ENCODE peak calls at places on chromosomes 7 and 10, in seven cellular contexts. N, A, S, O, E, V and F are unnamed samples. For H3K36me3, the result is how much of the 10 kb centered on the place peaks cover.

GRCh38 chr7:7761340-7761973 is 43.0 kb upstream of the RPA3 start:
- DNase-seq in O (no peak), S (no peak), E (peak), A (no peak), V (no peak), N (no peak), F (no peak)

GRCh38 chr10:7333995-7334964 is 76.6 kb downstream of the SFMBT2 start:
- DNase-seq in V (peak), A (no peak), O (no peak), E (no peak), S (no peak), N (no peak), F (no peak)

GRCh38 chr10:119337796-119338432 is 130.5 kb downstream of the GRK5 start:
- DNase-seq in E (peak), S (no peak), N (no peak), O (peak), V (no peak), A (no peak), F (no peak)

GRCh38 chr7:35828817-35829216 is 28.0 kb downstream of the SEPTIN7 start:
- DNase-seq in E (no peak), V (no peak), O (no peak), N (no peak), A (no peak), S (no peak), F (no peak)

GRCh38 chr7:42930889-42931288 is 1.1 kb downstream of the PSMA2 start:
- DNase-seq in E (peak), N (no peak), A (no peak), V (no peak), O (no peak), S (no peak), F (no peak)

GRCh38 chr10:29970012-29970396 is 89.4 kb downstream of the JCAD start:
- DNase-seq in N (no peak), A (no peak), S (no peak), E (no peak), O (no peak), V (no peak), F (no peak)

GRCh38 chr10:103044942-103045489 is 126.9 kb downstream of the CNNM2 start:
- DNase-seq in N (no peak), O (peak), A (no peak), S (no peak), V (no peak), E (peak), F (no peak)

GRCh38 chr7:118861581-118861980 is 637.1 kb downstream of the ANKRD7 start:
- DNase-seq in N (no peak), A (no peak), O (no peak), E (no peak), V (no peak), S (no peak), F (no peak)

GRCh38 chr7:156156734-156157408 is 344.6 kb upstream of the SHH start:
- DNase-seq in A (no peak), V (peak), N (no peak), S (no peak), O (peak), E (peak), F (no peak)

GRCh38 chr7:26398436-26399308 is 107.0 kb downstream of the SNX10 start:
- DNase-seq in E (peak), V (peak), N (peak), S (peak), O (no peak), A (peak), F (peak)

GRCh38 chr7:33024189-33024757 is 38.3 kb downstream of the NT5C3A start:
- DNase-seq in S (no peak), E (no peak), N (no peak), V (no peak), O (no peak), A (no peak), F (no peak)

GRCh38 chr7:16644987-16645592 is 464 bp downstream of the ANKMY2 start:
- DNase-seq in S (peak), V (no peak), E (no peak), O (no peak), A (no peak), N (peak), F (peak)

GRCh38 chr10:62278461-62278910 is 9.8 kb upstream of the RTKN2 start:
- DNase-seq in N (no peak), E (peak), S (no peak), A (no peak), V (no peak), O (peak), F (no peak)

DNA sequence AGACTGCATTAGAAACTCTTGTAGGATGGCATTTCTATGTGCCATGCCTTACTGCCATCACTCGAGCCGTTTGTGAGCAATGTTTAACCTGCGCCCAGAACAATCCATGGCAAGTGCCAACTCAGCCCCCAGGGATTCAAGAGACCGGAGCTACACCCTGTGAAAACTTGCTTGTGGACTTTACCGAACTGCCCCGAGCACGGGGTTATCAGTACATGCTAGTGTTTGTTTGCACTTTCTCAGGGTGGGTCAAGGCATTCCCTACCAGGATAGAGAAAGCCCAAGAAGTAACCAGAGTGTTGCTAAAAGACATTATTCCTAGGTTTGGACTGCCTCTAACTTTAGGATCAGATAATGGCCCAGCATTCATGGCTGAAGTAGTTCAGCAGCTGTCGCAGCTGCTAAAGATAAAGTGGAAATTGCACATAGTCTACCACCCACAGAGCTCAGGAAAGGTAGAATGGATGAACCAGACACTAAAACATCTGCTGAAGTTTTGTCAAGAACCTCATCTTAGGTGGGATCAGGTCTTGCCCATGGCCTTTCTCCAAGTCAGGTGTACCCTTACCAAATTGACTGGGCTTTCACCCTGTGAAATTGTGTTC is 8.9 kb upstream of the CYREN start:
- DNase-seq in N (no peak), S (no peak), A (no peak), V (no peak), E (no peak), O (no peak), F (no peak)
- H3K27ac ChIP-seq in N (no peak), S (no peak), A (peak), V (no peak), E (no peak), O (no peak), F (no peak)

GRCh38 chr7:149433124-149433523 is 27.7 kb downstream of the ZNF777 start:
- DNase-seq in N (no peak), O (no peak), A (no peak), V (no peak), S (no peak), E (no peak), F (no peak)
- H3K36me3 ChIP-seq in N (under half), O (under half), A (under half), V (under half), S (under half), E (under half), F (under half)

GRCh38 chr7:151871904-151872303 is 5.0 kb downstream of the PRKAG2 start:
- DNase-seq in O (no peak), A (no peak), S (no peak), V (no peak), N (no peak), E (no peak), F (no peak)
- TF ChIP-seq CTCF in O (peak), A (no peak), S (no peak), V (no peak), N (no peak), E (no peak), F (no peak)

GRCh38 chr10:4234661-4235060 is 449.7 kb upstream of the KLF6 start:
- DNase-seq in V (no peak), S (no peak), A (no peak), E (no peak), O (no peak), N (no peak), F (no peak)
- H3K27ac ChIP-seq in V (no peak), S (no peak), A (no peak), E (no peak), O (no peak), N (no peak), F (no peak)

GRCh38 chr10:122240401-122240800 is 30.7 kb upstream of the BTBD16 start:
- DNase-seq in S (no peak), N (no peak), V (no peak), O (no peak), E (no peak), A (no peak), F (no peak)

GRCh38 chr10:122237326-122237725 is 33.8 kb upstream of the BTBD16 start:
- DNase-seq in V (no peak), O (no peak), S (no peak), N (no peak), E (no peak), A (no peak), F (no peak)

GRCh38 chr10:122241836-122242235 is 29.3 kb upstream of the BTBD16 start:
- DNase-seq in O (no peak), N (no peak), S (no peak), V (no peak), E (no peak), A (no peak), F (no peak)

GRCh38 chr10:122242266-122242665 is 28.8 kb upstream of the BTBD16 start:
- DNase-seq in S (no peak), O (no peak), A (no peak), N (no peak), E (no peak), V (no peak), F (no peak)

GRCh38 chr10:122239578-122240257 is 31.4 kb upstream of the BTBD16 start:
- DNase-seq in A (no peak), E (peak), V (peak), N (no peak), O (peak), S (peak), F (no peak)
- H3K36me3 ChIP-seq in A (under half), E (under half), V (under half), N (under half), O (under half), S (half or more), F (under half)

DNA sequence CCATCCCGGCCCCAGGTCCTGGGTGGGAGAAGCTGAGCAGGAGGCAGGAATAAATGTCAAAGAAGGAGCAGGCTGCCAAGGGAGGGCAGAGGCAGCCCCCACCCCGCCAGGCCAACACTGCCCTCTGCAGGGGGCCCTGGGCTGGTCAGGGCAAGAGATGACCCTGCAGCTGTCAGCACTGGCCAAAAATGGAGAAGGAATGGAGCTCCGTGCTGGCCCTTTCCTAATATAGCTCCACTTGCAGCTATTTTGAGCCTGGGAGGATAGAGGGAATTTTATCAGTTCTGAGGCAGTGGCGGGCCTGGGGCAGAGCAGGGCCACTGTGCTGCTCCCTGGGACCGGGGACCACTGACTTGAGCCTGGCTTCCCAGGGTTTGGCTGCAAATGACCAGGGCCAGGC is 16.0 kb downstream of the LDB3 start:
- DNase-seq in O (peak), N (no peak), S (peak), V (peak), E (no peak), A (no peak), F (no peak)
- TF ChIP-seq CTCF in O (peak), N (no peak), S (peak), V (peak), E (no peak), A (no peak), F (no peak)

GRCh38 chr7:77455334-77455733 is 39.2 kb upstream of the GSAP start:
- DNase-seq in S (peak), E (peak), A (no peak), N (peak), O (peak), V (peak), F (no peak)
- H3K27ac ChIP-seq in S (no peak), E (no peak), A (no peak), N (no peak), O (peak), V (no peak), F (no peak)

GRCh38 chr7:48505061-48505460 is 333.8 kb downstream of the ABCA13 start:
- DNase-seq in A (no peak), N (no peak), V (no peak), E (no peak), O (no peak), S (no peak), F (no peak)
- H3K36me3 ChIP-seq in A (under half), N (under half), V (under half), E (under half), O (under half), S (under half), F (under half)

DNA sequence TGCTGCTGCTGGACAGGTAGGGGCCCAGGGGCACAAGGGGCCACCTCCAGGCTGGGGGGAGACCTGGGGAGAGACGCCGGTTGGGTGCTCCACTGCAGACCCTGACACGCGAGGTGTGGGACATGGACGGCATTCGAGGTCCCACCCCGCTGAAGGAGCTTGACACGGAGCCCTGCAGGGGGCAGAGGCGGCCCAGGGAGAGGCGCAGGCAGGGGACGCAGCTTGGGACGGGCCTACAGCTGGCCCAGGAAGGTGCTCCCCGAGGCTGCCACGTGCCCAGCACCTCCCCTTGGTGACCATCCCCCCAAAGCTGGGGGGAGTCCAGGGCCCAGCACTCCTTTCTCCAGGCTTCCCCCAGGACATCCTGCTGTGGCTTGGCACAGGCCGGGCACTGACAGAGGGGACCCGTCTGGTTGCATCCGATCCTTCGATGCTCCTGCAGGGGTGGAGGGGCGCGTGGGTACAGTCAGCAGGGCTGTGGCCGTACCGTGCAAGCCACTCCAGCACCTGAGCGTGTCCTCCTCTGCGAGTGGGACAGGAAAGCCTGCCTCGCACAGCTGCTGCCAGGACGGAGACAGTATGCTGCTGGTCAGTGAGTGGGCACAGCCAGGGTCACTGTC is 174.4 kb downstream of the ELFN1 start:
- DNase-seq in S (no peak), V (no peak), A (no peak), E (no peak), N (no peak), O (no peak), F (no peak)
- TF ChIP-seq CTCF in S (no peak), V (no peak), A (no peak), E (no peak), N (no peak), O (peak), F (no peak)

GRCh38 chr10:78041170-78042057 is 7.8 kb downstream of the RPS24 start:
- DNase-seq in A (no peak), N (no peak), S (no peak), O (no peak), V (no peak), E (no peak), F (no peak)

GRCh38 chr10:78044179-78044578 is 10.5 kb downstream of the RPS24 start:
- DNase-seq in E (no peak), S (no peak), V (no peak), N (no peak), A (no peak), O (no peak), F (no peak)

GRCh38 chr10:78042058-78042751 is 8.5 kb downstream of the RPS24 start:
- DNase-seq in N (no peak), A (no peak), O (no peak), S (no peak), E (no peak), V (no peak), F (no peak)

GRCh38 chr10:78044699-78045098 is 11.0 kb downstream of the RPS24 start:
- DNase-seq in A (no peak), O (no peak), N (no peak), E (no peak), S (no peak), V (no peak), F (no peak)

DNA sequence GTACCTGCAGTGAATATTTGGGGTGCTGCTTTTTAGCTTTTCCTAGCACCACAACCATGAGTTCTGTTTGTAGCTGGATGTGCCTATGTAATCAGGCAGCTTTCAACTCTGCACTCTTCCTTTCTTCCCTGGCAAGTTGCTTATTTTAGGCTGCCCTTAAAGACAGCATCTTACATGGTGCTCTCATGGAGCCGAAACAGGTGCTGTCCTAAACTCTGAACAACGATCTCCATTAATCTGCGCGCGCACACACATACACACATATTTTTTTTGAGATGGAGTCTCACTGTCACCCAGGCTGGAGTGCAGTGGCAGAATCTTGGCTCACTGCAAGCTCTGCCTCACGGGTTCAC is 9.1 kb downstream of the RPS24 start:
- DNase-seq in E (no peak), N (no peak), S (no peak), O (no peak), V (no peak), A (no peak), F (no peak)
- H3K27ac ChIP-seq in E (no peak), N (no peak), S (no peak), O (no peak), V (no peak), A (no peak), F (no peak)